ENCODE peak calls at places on chromosomes 5 and 9, in four cellular contexts. F is H1, S is tibial nerve, X is pancreas. U is an unnamed sample. For H3K36me3, the result is how much of the 10 kb centered on the place peaks cover.

GRCh38 chr9:133127340-133127981 is 6.4 kb upstream of the RALGDS start:
- DNase-seq in F (no peak), S (no peak), X (peak), U (no peak)

GRCh38 chr5:71769265-71769664 is 50.2 kb downstream of the CARTPT start:
- DNase-seq in F (no peak), S (no peak), X (no peak), U (no peak)

GRCh38 chr5:124908603-124909451 is 162.4 kb upstream of the ZNF608 start:
- DNase-seq in F (no peak), S (no peak), X (no peak), U (no peak)

GRCh38 chr5:146345578-146346366 is 7.1 kb downstream of the POU4F3 start:
- DNase-seq in F (peak), S (no peak), X (no peak), U (no peak)

GRCh38 chr5:55360190-55360589 is 52.4 kb downstream of the MTREX start:
- DNase-seq in F (no peak), S (no peak), X (no peak), U (no peak)

GRCh38 chr9:91100878-91101450 is 260.8 kb downstream of the AUH start:
- DNase-seq in F (no peak), S (peak), X (no peak), U (no peak)

GRCh38 chr5:73592546-73592945 is 27.0 kb downstream of the UTP15 start:
- DNase-seq in F (no peak), S (no peak), X (no peak), U (no peak)

GRCh38 chr9:79637180-79637925 is 65.6 kb downstream of the TLE4 start:
- DNase-seq in F (no peak), S (no peak), X (no peak), U (no peak)

GRCh38 chr5:139459451-139459934 is 3.0 kb downstream of the ECSCR start:
- DNase-seq in F (no peak), S (no peak), X (no peak), U (no peak)

GRCh38 chr5:61659221-61659696 is 327.2 kb downstream of the ZSWIM6 start:
- DNase-seq in F (peak), S (no peak), X (peak), U (no peak)

GRCh38 chr9:33185406-33185805 is 18.3 kb upstream of the B4GALT1 start:
- DNase-seq in F (no peak), S (no peak), X (no peak), U (no peak)

GRCh38 chr9:72542917-72543316 is 21.5 kb downstream of the TMC1 start:
- DNase-seq in F (no peak), S (no peak), X (no peak), U (no peak)

GRCh38 chr9:136862849-136863622 is 3.1 kb downstream of the EDF1 start:
- DNase-seq in F (no peak), S (no peak), X (no peak), U (no peak)

GRCh38 chr9:89878687-89879086 is 273.9 kb downstream of the GADD45G start:
- DNase-seq in F (peak), S (peak), X (peak), U (peak)

GRCh38 chr9:21252727-21253547 is 13.1 kb upstream of the IFNA14 start:
- DNase-seq in F (no peak), S (no peak), X (no peak), U (no peak)

GRCh38 chr9:134424818-134425217 is 98.6 kb downstream of the RXRA start:
- DNase-seq in F (no peak), S (no peak), X (no peak), U (no peak)

GRCh38 chr9:90803860-90804593 is 2.4 kb downstream of the SYK start:
- DNase-seq in F (no peak), S (no peak), X (no peak), U (no peak)

GRCh38 chr9:128923493-128923883 is 2.7 kb downstream of the PHYHD1 start:
- DNase-seq in F (no peak), S (no peak), X (no peak), U (no peak)

GRCh38 chr9:129080312-129080607 is 651 bp upstream of the DOLPP1 start:
- DNase-seq in F (no peak), S (no peak), X (no peak), U (no peak)

GRCh38 chr9:120324996-120325642 is 254.8 kb downstream of the CDK5RAP2 start:
- DNase-seq in F (peak), S (no peak), X (no peak), U (no peak)

GRCh38 chr5:72552041-72552557 is 44.9 kb upstream of the ZNF366 start:
- DNase-seq in F (no peak), S (no peak), X (no peak), U (peak)

GRCh38 chr9:6015278-6016157 is at the start of gene RANBP6:
- DNase-seq in F (peak), S (peak), X (peak), U (peak)

GRCh38 chr9:105901514-105902109 is 207.3 kb downstream of the TMEM38B start:
- DNase-seq in F (peak), S (no peak), X (no peak), U (peak)

GRCh38 chr5:151082274-151082902 is 1.6 kb upstream of the TNIP1 start:
- DNase-seq in F (no peak), S (no peak), X (no peak), U (no peak)

GRCh38 chr5:133993152-133993548 is 11.6 kb downstream of the VDAC1 start:
- DNase-seq in F (no peak), S (no peak), X (no peak), U (no peak)

GRCh38 chr9:20524776-20525175 is 97.5 kb downstream of the MLLT3 start:
- DNase-seq in F (peak), S (no peak), X (no peak), U (no peak)

GRCh38 chr5:66517361-66517760 is 78.8 kb upstream of the MAST4 start:
- DNase-seq in F (no peak), S (no peak), X (no peak), U (no peak)

GRCh38 chr9:125969462-125969861 is 222.3 kb downstream of the PBX3 start:
- DNase-seq in F (peak), S (no peak), X (no peak), U (no peak)

GRCh38 chr5:65699338-65699737 is 22.6 kb downstream of the SGTB start:
- DNase-seq in F (no peak), S (no peak), X (no peak), U (no peak)

GRCh38 chr9:123414921-123415592 is 59.1 kb downstream of the CRB2 start:
- DNase-seq in F (no peak), S (no peak), X (no peak), U (no peak)

GRCh38 chr9:23380821-23381220 is 445.2 kb downstream of the ELAVL2 start:
- DNase-seq in F (no peak), S (no peak), X (no peak), U (no peak)

GRCh38 chr5:177109810-177110209 is 23.1 kb downstream of the FGFR4 start:
- DNase-seq in F (no peak), S (no peak), X (no peak), U (no peak)

GRCh38 chr5:16568875-16569580 is 47.8 kb downstream of the RETREG1 start:
- DNase-seq in F (no peak), S (no peak), X (no peak), U (no peak)

GRCh38 chr9:26261503-26262330 is 583.5 kb upstream of the TUSC1 start:
- DNase-seq in F (no peak), S (no peak), X (no peak), U (peak)

GRCh38 chr9:108836771-108837170 is 19.0 kb downstream of the ACTL7B start:
- DNase-seq in F (no peak), S (no peak), X (no peak), U (no peak)

GRCh38 chr9:115781361-115781760 is 372.2 kb upstream of the PAPPA start:
- DNase-seq in F (no peak), S (no peak), X (no peak), U (no peak)

DNA sequence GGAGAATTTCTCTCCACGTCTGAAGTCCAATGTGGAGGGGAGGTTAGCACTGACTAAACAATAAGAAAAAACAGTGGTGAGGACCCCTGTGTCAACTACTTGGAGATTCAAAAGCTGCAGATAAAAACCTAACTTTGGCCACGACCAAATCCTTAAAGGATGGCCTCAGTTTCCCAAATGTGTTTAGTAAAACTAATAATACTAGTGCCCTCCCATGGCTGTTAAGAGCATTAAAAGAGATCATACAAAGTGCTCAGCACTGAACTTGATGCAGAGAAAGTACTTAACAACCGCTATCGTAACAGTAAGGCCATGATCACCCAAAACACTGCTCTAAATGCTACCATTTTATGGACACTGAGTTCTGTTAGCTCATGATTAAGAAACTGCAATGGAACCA is 288.4 kb downstream of the EBF1 start:
- DNase-seq in F (no peak), S (no peak), X (no peak), U (no peak)
- H3K4me3 ChIP-seq in F (no peak), S (no peak), X (no peak), U (no peak)

DNA sequence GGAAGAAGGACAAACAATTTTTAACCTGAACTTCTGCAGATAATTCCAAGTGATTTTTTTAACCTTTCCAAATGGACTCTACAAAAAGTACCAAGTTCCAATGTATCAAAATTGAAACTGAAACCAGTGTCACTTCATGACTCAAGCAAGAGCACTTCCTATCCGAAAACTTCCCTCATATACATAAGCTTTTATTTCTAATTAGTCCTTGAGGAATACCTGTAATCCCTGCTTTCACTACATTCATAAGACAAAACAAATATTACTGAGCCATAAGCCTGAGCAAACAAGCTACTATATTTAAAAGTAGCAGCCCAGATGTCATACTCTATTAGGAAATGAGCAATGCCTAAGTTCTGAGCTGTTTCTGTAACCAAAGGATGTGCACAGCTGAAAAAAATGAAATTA is 224.4 kb downstream of the EBF1 start:
- DNase-seq in F (no peak), S (no peak), X (no peak), U (no peak)
- H3K27ac ChIP-seq in F (no peak), S (peak), X (peak), U (peak)

GRCh38 chr9:138080979-138081378 is 203.4 kb downstream of the CACNA1B start:
- DNase-seq in F (no peak), S (no peak), X (no peak), U (no peak)

GRCh38 chr9:138085568-138085967 is 208.0 kb downstream of the CACNA1B start:
- DNase-seq in F (no peak), S (no peak), X (no peak), U (no peak)

GRCh38 chr9:138078846-138079245 is 201.3 kb downstream of the CACNA1B start:
- DNase-seq in F (no peak), S (no peak), X (no peak), U (no peak)

GRCh38 chr9:138083873-138084272 is 206.3 kb downstream of the CACNA1B start:
- DNase-seq in F (no peak), S (no peak), X (no peak), U (peak)

DNA sequence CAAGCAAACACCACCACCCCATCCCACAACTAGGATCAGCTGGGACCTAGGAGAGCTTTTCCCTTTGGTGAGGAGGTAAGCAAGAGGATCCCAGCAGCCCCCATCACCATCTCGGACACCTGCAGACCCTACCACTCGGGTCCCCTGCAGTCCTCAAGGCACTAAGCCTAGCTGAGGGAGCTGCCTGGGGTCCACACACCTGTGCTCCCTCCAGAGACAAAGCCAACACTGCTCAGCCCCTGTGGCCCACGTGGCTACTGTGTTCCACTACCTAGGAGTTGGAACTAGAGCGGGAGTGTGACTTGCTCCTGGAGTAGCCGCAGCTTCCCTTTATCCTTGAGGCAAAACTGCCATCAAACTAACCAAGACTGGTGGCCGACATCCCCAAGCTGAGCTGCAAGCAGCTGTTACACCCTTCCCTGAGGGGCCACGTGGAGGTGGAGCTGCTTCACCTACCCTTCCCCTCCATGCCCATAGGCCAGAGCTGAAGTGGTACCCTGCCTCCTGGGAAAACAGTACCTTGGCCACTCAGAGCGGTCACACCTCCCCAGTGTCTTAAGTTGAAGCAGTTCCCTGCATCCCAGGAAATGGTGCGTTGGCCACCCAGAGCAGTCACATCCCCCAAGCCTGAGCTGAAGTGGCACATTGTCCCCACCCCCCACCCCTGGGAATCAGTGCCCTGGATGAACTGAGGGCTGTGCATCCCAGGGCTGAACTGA is 205.5 kb downstream of the CACNA1B start:
- DNase-seq in F (no peak), S (no peak), X (no peak), U (no peak)
- H3K36me3 ChIP-seq in F (under half), S (under half), X (under half), U (under half)

GRCh38 chr9:27368317-27368985 is 71.5 kb upstream of the EQTN start:
- DNase-seq in F (no peak), S (peak), X (no peak), U (peak)

GRCh38 chr9:27367922-27368316 is 71.0 kb upstream of the EQTN start:
- DNase-seq in F (no peak), S (no peak), X (no peak), U (no peak)

GRCh38 chr9:27367175-27367798 is 70.3 kb upstream of the EQTN start:
- DNase-seq in F (no peak), S (no peak), X (no peak), U (no peak)

GRCh38 chr9:27362447-27363210 is 65.7 kb upstream of the EQTN start:
- DNase-seq in F (no peak), S (no peak), X (no peak), U (no peak)

DNA sequence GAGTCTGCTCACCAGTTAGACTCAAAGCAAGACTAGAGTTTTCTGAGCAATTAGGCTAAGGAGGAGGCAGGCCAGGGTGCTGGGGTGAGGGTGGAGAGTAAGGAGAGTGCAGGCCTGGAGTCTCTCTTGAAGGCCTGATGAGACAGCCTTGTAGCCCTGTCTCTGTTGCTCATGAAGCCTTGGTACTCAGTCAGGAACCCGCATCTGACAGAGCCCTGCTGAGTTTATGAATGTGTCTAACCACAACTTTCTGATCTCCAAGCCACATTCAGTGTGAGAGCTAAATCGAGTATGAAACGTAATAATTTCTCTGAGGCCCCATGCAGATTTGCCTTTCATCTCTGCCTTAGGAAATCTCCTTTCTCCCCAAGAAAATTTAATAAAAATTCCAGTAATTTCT is 69.0 kb upstream of the EQTN start:
- DNase-seq in F (no peak), S (no peak), X (no peak), U (no peak)
- H3K4me3 ChIP-seq in F (no peak), S (no peak), X (no peak), U (no peak)

DNA sequence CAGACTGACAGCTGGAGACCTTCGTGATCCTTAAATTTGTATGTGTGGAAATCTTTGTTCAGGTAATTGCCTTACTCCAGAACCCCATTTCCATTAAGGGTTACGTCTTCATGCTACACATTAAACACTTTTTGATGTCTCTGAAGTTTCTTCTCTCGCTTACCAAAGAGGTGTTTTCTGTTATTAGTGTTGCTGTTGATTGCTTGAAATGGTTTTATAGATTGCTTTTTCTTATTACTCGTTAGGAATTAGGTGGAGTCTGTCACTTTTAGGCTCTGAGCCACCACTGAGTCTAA is 62.3 kb upstream of the PPARGC1B start:
- DNase-seq in F (no peak), S (no peak), X (no peak), U (no peak)
- H3K27ac ChIP-seq in F (no peak), S (no peak), X (no peak), U (no peak)

U was measured in SJSA1.